ENCODE peak calls at places on chromosomes 6 and 20, in ten cellular contexts. X, K, P, C, E, Q, Z, A, O and L are unnamed samples.

GRCh38 chr6:145247677-145248419 is 487.5 kb downstream of the EPM2A start:
- DNase-seq in E (no peak), O (peak), P (no peak), A (no peak), Q (no peak), Z (no peak), K (no peak), C (peak), X (no peak), L (peak)

GRCh38 chr20:50911030-50911429 is 20.2 kb downstream of the ADNP start:
- DNase-seq in P (no peak), K (no peak), A (no peak), Z (no peak), C (peak), E (no peak), O (no peak), X (no peak), Q (no peak), L (peak)

GRCh38 chr6:167098825-167099225 is 24.1 kb upstream of the CCR6 start:
- DNase-seq in P (no peak), K (no peak), Q (no peak), O (no peak), Z (no peak), C (no peak), X (no peak), A (no peak), E (no peak), L (no peak)

GRCh38 chr20:8971669-8972316 is 97.1 kb upstream of the PLCB4 start:
- DNase-seq in Z (no peak), X (no peak), E (no peak), K (no peak), P (no peak), Q (no peak), O (no peak), A (no peak), C (no peak), L (no peak)

GRCh38 chr6:142993977-142994376 is 49.0 kb upstream of the HIVEP2 start:
- DNase-seq in E (no peak), A (no peak), P (no peak), K (no peak), Q (no peak), O (no peak), Z (no peak), X (no peak), C (no peak), L (no peak)

GRCh38 chr6:139250296-139251274 is 41.2 kb downstream of the TXLNB start:
- DNase-seq in Z (no peak), E (peak), O (peak), X (peak), C (no peak), Q (peak), P (no peak), A (no peak), K (peak), L (peak)

GRCh38 chr20:32062776-32063170 is 10.7 kb downstream of the HCK start:
- DNase-seq in P (no peak), K (peak), C (no peak), E (peak), O (no peak), X (peak), Q (no peak), Z (peak), A (no peak), L (no peak)

GRCh38 chr6:111706841-111707391 is 101.2 kb upstream of the TRAF3IP2 start:
- DNase-seq in C (no peak), P (no peak), Z (no peak), Q (no peak), X (no peak), A (no peak), K (no peak), E (no peak), O (peak), L (no peak)

GRCh38 chr20:41178904-41179432 is 41.6 kb downstream of the PLCG1 start:
- DNase-seq in O (peak), X (peak), Z (peak), C (no peak), P (peak), E (peak), Q (no peak), K (peak), A (peak), L (no peak)

GRCh38 chr20:15446373-15446772 is 1109.0 kb upstream of the FLRT3 start:
- DNase-seq in K (no peak), C (no peak), Q (no peak), X (peak), Z (no peak), A (no peak), P (peak), O (no peak), E (no peak), L (no peak)

GRCh38 chr20:38447931-38448675 is 13.0 kb upstream of the SNHG17 start:
- DNase-seq in A (no peak), K (no peak), O (no peak), X (no peak), E (no peak), Z (no peak), C (no peak), P (no peak), Q (no peak), L (no peak)

DNA sequence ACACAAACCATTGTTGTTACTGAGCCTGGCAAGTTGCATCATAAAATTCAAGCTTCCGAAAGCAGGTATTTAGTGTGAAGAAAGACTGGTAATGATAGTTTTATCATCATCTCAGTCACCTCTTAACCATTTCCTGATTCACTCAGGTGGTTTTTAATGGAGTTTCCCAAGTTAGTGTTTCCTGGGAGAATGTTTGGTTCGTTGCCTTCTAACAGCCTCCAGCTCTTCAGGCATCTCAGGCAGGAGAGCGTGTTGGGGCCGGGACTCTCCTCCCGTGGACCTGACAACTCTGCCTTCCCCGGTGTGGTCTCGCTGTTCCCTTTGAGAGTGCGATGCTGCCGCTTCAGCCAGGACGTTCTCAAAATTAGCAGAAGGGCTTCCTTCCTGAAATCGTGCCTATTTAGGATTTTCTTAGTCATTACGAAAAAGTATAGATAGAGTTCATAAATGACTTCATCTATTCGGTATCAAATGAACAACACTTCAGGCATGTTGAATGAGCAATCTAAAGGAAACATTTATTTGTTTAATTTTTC is 105.0 kb upstream of the QKI start:
- DNase-seq in E (no peak), Q (no peak), Z (no peak), O (no peak), A (no peak), C (no peak), X (no peak), P (no peak), K (no peak), L (no peak)
- H3K4me3 ChIP-seq in E (no peak), Q (no peak), Z (no peak), O (no peak), A (no peak), C (no peak), X (no peak), P (no peak), K (no peak), L (no peak)

GRCh38 chr6:114008331-114008730 is 37.4 kb upstream of the HDAC2 start:
- DNase-seq in O (no peak), Z (no peak), X (no peak), K (no peak), Q (no peak), A (no peak), E (no peak), P (no peak), C (no peak), L (no peak)

GRCh38 chr6:114007451-114007953 is 36.6 kb upstream of the HDAC2 start:
- DNase-seq in Q (no peak), C (no peak), K (no peak), A (no peak), Z (no peak), X (no peak), O (no peak), E (no peak), P (no peak), L (no peak)

DNA sequence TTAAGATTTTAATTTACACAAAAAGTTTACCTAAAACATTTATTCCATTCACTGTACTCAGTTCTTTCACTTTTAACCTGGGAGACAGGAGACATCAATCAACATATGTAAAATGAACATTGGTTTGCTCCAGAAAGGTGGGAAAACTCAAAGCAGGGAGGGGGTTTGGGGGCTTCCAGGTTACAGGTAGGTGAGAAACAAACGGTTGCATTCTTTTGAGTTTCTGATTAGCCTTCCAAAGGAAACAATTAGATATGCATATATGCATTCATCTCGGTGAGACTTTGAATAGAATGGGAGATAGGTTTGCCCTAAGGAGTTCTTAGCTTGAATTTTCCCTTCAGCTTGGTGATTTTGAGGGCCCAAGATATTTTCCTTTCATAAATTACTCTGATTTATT is 38.2 kb upstream of the HDAC2 start:
- DNase-seq in A (no peak), E (no peak), X (no peak), O (no peak), Q (no peak), Z (no peak), C (no peak), P (no peak), K (no peak), L (no peak)
- H3K4me3 ChIP-seq in A (no peak), E (no peak), X (no peak), O (no peak), Q (no peak), Z (no peak), C (no peak), P (no peak), K (no peak), L (no peak)

DNA sequence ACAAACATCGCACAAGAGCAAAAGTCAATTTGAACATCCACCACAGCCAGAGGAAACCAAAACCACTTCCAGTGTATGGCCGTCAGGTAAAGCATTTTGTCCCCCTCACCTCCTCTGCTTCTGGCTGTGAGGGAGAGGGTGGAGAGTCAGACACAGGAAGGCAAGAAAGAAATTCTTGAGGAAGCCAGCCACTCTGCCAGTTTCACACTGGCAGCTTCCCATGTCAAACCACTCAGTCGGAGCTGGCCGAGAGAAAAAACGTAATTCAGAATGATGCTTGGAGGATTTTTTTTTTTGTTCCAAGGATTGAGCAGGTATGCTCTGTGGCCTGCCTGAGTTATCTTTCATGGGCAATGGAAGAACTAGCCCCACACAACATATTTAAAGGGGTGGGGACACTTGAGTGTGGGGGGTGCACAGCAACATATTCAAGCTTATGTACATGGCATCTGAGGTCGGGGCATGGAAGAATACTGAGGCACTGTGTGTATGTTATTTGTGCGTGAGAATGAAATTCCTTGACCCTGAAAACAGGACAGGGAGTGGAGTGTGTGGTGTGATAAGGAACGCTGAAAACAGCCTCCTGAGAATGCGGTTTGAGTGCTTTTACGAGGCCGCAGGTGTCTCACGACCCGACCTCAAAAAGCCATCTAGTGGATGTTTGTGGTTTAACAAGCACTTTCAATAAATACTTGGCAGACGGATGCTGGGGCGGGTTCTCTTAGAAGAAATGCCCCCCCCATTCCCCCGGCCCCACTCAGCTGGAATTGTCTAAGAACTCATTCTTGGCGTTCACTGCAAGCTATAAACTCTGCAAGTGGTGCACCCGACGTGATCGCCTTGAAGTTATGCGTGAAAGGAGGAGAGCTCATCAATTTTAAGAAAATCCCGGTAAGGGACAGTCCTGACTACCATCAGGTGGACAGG is 27.5 kb upstream of the ZBTB22 start:
- DNase-seq in X (peak), Q (peak), E (peak), K (peak), O (peak), P (peak), Z (peak), C (peak), A (peak), L (peak)
- H3K4me3 ChIP-seq in X (no peak), Q (peak), E (no peak), K (peak), O (no peak), P (peak), Z (peak), C (no peak), A (no peak), L (no peak)

GRCh38 chr6:40334496-40334895 is 252.7 kb downstream of the LRFN2 start:
- DNase-seq in A (no peak), Q (no peak), E (no peak), X (no peak), C (no peak), O (no peak), Z (no peak), K (no peak), P (no peak), L (no peak)
- H3K4me3 ChIP-seq in A (no peak), Q (no peak), E (no peak), X (no peak), C (no peak), O (no peak), Z (no peak), K (no peak), P (no peak), L (no peak)

GRCh38 chr6:28633445-28634215 is 107.9 kb downstream of the GPX5 start:
- DNase-seq in C (no peak), O (no peak), A (no peak), E (no peak), Z (no peak), X (no peak), K (no peak), Q (no peak), P (no peak), L (no peak)

GRCh38 chr6:28634758-28635546 is 109.3 kb downstream of the GPX5 start:
- DNase-seq in C (no peak), P (no peak), E (no peak), Q (no peak), K (no peak), A (no peak), O (peak), X (no peak), Z (no peak), L (no peak)

GRCh38 chr6:28632326-28632851 is 106.7 kb downstream of the GPX5 start:
- DNase-seq in X (no peak), A (no peak), P (no peak), O (no peak), Q (no peak), Z (no peak), E (no peak), C (no peak), K (no peak), L (no peak)

GRCh38 chr6:28635547-28636158 is 110.0 kb downstream of the GPX5 start:
- DNase-seq in Q (no peak), P (no peak), E (no peak), O (no peak), C (no peak), X (no peak), K (no peak), A (no peak), Z (no peak), L (no peak)

GRCh38 chr6:28634406-28634757 is 108.7 kb downstream of the GPX5 start:
- DNase-seq in O (no peak), P (no peak), Q (no peak), C (no peak), X (no peak), K (no peak), E (no peak), A (no peak), Z (no peak), L (no peak)
- H3K4me3 ChIP-seq in O (peak), P (peak), Q (no peak), C (peak), X (peak), K (no peak), E (no peak), A (no peak), Z (peak), L (no peak)

GRCh38 chr6:151325075-151326050 is 66.0 kb downstream of the ZBTB2 start:
- DNase-seq in Q (peak), K (peak), A (peak), X (peak), C (no peak), E (peak), O (peak), Z (peak), P (peak), L (no peak)
- H3K4me3 ChIP-seq in Q (peak), K (peak), A (peak), X (peak), C (peak), E (peak), O (peak), Z (peak), P (peak), L (peak)

GRCh38 chr6:137489410-137490371 is 4.5 kb downstream of the OLIG3 start:
- DNase-seq in E (no peak), K (no peak), O (no peak), Q (no peak), Z (no peak), P (no peak), X (no peak), A (no peak), C (no peak), L (no peak)
- H3K4me3 ChIP-seq in E (no peak), K (no peak), O (no peak), Q (no peak), Z (no peak), P (peak), X (peak), A (no peak), C (no peak), L (no peak)